ENCODE peak calls at places on chromosomes 6 and 20, in eight cellular contexts. Q is stomach, M is tibial nerve, I is spleen, C is testis, O is NB4, W is uterus, J is heart left ventricle. U is an unnamed sample.

GRCh38 chr20:48619126-48620101 is 208.4 kb downstream of the PREX1 start:
- DNase-seq in Q (no peak), M (no peak), I (peak), C (peak), O (no peak), W (peak), J (no peak), U (no peak)

GRCh38 chr20:48606117-48606840 is 221.5 kb downstream of the PREX1 start:
- DNase-seq in Q (no peak), M (no peak), I (no peak), C (no peak), O (no peak), W (no peak), J (no peak), U (no peak)

GRCh38 chr6:111096246-111096645 is 8.9 kb downstream of the SLC16A10 start:
- DNase-seq in Q (peak), M (no peak), I (no peak), C (no peak), O (no peak), W (no peak), J (no peak), U (no peak)

GRCh38 chr6:155328539-155329459 is 14.5 kb upstream of the TFB1M start:
- DNase-seq in Q (peak), M (no peak), I (no peak), C (no peak), O (no peak), W (no peak), J (no peak), U (no peak)

GRCh38 chr20:57211949-57212889 is 54.2 kb downstream of the BMP7 start:
- DNase-seq in Q (peak), M (peak), I (no peak), C (peak), O (no peak), W (peak), J (peak), U (peak)

GRCh38 chr6:98947411-98948292 is at the start of gene FBXL4:
- DNase-seq in Q (peak), M (peak), I (peak), C (peak), O (peak), W (peak), J (peak), U (peak)

GRCh38 chr20:23149623-23150279 is 63.6 kb upstream of the CD93 start:
- DNase-seq in Q (peak), M (no peak), I (no peak), C (no peak), O (no peak), W (no peak), J (peak), U (peak)

GRCh38 chr6:16712250-16712930 is 48.9 kb downstream of the ATXN1 start:
- DNase-seq in Q (no peak), M (no peak), I (no peak), C (no peak), O (peak), W (no peak), J (no peak), U (no peak)

GRCh38 chr6:40336986-40337780 is 250.0 kb downstream of the LRFN2 start:
- DNase-seq in Q (no peak), M (no peak), I (no peak), C (no peak), O (no peak), W (no peak), J (no peak), U (no peak)

GRCh38 chr20:4949833-4950178 is 51.5 kb downstream of the SLC23A2 start:
- DNase-seq in Q (no peak), M (peak), I (no peak), C (peak), O (peak), W (peak), J (no peak), U (peak)

GRCh38 chr6:9711313-9711712 is 703.6 kb downstream of the TFAP2A start:
- DNase-seq in Q (no peak), M (no peak), I (no peak), C (no peak), O (peak), W (no peak), J (no peak), U (no peak)

GRCh38 chr6:30670760-30671527 is 1.9 kb downstream of the DHX16 start:
- DNase-seq in Q (no peak), M (no peak), I (no peak), C (no peak), O (peak), W (no peak), J (no peak), U (no peak)

GRCh38 chr20:6241591-6241990 is 118.8 kb upstream of the FERMT1 start:
- DNase-seq in Q (no peak), M (no peak), I (no peak), C (no peak), O (no peak), W (no peak), J (no peak), U (no peak)

GRCh38 chr20:57609086-57609841 is 11.0 kb downstream of the ZBP1 start:
- DNase-seq in Q (no peak), M (no peak), I (peak), C (no peak), O (no peak), W (no peak), J (no peak), U (no peak)

GRCh38 chr20:59569305-59569704 is 35.0 kb upstream of the PHACTR3 start:
- DNase-seq in Q (no peak), M (no peak), I (no peak), C (no peak), O (no peak), W (no peak), J (no peak), U (no peak)

GRCh38 chr6:25717856-25718740 is 36.4 kb upstream of the SLC17A4 start:
- DNase-seq in Q (no peak), M (peak), I (no peak), C (peak), O (peak), W (no peak), J (no peak), U (no peak)

GRCh38 chr20:32333181-32333987 is 24.7 kb upstream of the ASXL1 start:
- DNase-seq in Q (no peak), M (no peak), I (no peak), C (no peak), O (no peak), W (no peak), J (no peak), U (no peak)

GRCh38 chr6:7818480-7819165 is 92.0 kb downstream of the TXNDC5 start:
- DNase-seq in Q (no peak), M (no peak), I (no peak), C (no peak), O (no peak), W (peak), J (peak), U (no peak)

GRCh38 chr6:169784941-169785340 is 33.5 kb downstream of the ERMARD start:
- DNase-seq in Q (no peak), M (no peak), I (no peak), C (no peak), O (no peak), W (no peak), J (no peak), U (no peak)

GRCh38 chr20:41316602-41317535 is 662 bp downstream of the ZHX3 start:
- DNase-seq in Q (peak), M (peak), I (peak), C (peak), O (peak), W (peak), J (peak), U (peak)

GRCh38 chr6:112033824-112034223 is 20.1 kb upstream of the CCN6 start:
- DNase-seq in Q (no peak), M (no peak), I (no peak), C (no peak), O (no peak), W (no peak), J (no peak), U (no peak)

GRCh38 chr6:624979-625378 is 31.9 kb downstream of the HUS1B start:
- DNase-seq in Q (no peak), M (no peak), I (no peak), C (no peak), O (peak), W (no peak), J (no peak), U (no peak)

GRCh38 chr6:155505560-155505959 is 49.9 kb upstream of the NOX3 start:
- DNase-seq in Q (no peak), M (no peak), I (no peak), C (no peak), O (no peak), W (no peak), J (no peak), U (no peak)

GRCh38 chr20:49508435-49509199 is 26.1 kb upstream of the KCNB1 start:
- DNase-seq in Q (no peak), M (peak), I (no peak), C (no peak), O (peak), W (no peak), J (no peak), U (no peak)

GRCh38 chr20:32611286-32611685 is 26.2 kb upstream of the NOL4L start:
- DNase-seq in Q (no peak), M (no peak), I (no peak), C (peak), O (peak), W (no peak), J (no peak), U (no peak)

GRCh38 chr20:59010995-59011873 is 4.2 kb upstream of the CTSZ start:
- DNase-seq in Q (peak), M (no peak), I (no peak), C (no peak), O (no peak), W (no peak), J (peak), U (peak)

GRCh38 chr20:3162080-3162611 is 2.5 kb upstream of the FASTKD5 start:
- DNase-seq in Q (peak), M (no peak), I (no peak), C (no peak), O (no peak), W (no peak), J (no peak), U (peak)

GRCh38 chr6:159169193-159169555 is at the start of gene FNDC1:
- DNase-seq in Q (no peak), M (no peak), I (no peak), C (peak), O (peak), W (no peak), J (no peak), U (no peak)

GRCh38 chr20:46890682-46891081 is 4.0 kb upstream of the EYA2 start:
- DNase-seq in Q (no peak), M (no peak), I (no peak), C (no peak), O (no peak), W (no peak), J (no peak), U (no peak)

GRCh38 chr6:36755435-36756348 is 58.1 kb downstream of the RAB44 start:
- DNase-seq in Q (peak), M (no peak), I (no peak), C (no peak), O (peak), W (no peak), J (no peak), U (no peak)

GRCh38 chr20:43727980-43728590 is 1.3 kb upstream of the GTSF1L start:
- DNase-seq in Q (no peak), M (no peak), I (no peak), C (no peak), O (no peak), W (no peak), J (no peak), U (no peak)

GRCh38 chr6:142300758-142301251 is 1.0 kb upstream of the ADGRG6 start:
- DNase-seq in Q (peak), M (peak), I (no peak), C (no peak), O (no peak), W (no peak), J (no peak), U (peak)

GRCh38 chr6:132471787-132472186 is 41.1 kb downstream of the STX7 start:
- DNase-seq in Q (no peak), M (no peak), I (no peak), C (no peak), O (no peak), W (no peak), J (no peak), U (no peak)

GRCh38 chr6:159298840-159299239 is 129.6 kb downstream of the FNDC1 start:
- DNase-seq in Q (no peak), M (no peak), I (no peak), C (no peak), O (no peak), W (no peak), J (no peak), U (no peak)

GRCh38 chr6:34095741-34096140 is 50.1 kb downstream of the GRM4 start:
- DNase-seq in Q (no peak), M (no peak), I (no peak), C (no peak), O (no peak), W (no peak), J (no peak), U (no peak)

GRCh38 chr6:37259191-37259590 is 1.2 kb upstream of the TMEM217 start:
- DNase-seq in Q (no peak), M (no peak), I (no peak), C (no peak), O (no peak), W (no peak), J (no peak), U (no peak)

GRCh38 chr20:62368629-62369507 is 1.8 kb upstream of the LAMA5 start:
- DNase-seq in Q (peak), M (no peak), I (no peak), C (no peak), O (no peak), W (peak), J (peak), U (no peak)

GRCh38 chr20:62370115-62370806 is 3.1 kb upstream of the LAMA5 start:
- DNase-seq in Q (peak), M (peak), I (no peak), C (no peak), O (peak), W (no peak), J (peak), U (no peak)

GRCh38 chr20:62368303-62368628 is 1.2 kb upstream of the LAMA5 start:
- DNase-seq in Q (no peak), M (no peak), I (no peak), C (no peak), O (no peak), W (no peak), J (no peak), U (no peak)

GRCh38 chr20:62370807-62371587 is 3.9 kb upstream of the LAMA5 start:
- DNase-seq in Q (peak), M (no peak), I (no peak), C (no peak), O (no peak), W (no peak), J (no peak), U (no peak)

GRCh38 chr20:62369508-62370114 is 2.5 kb upstream of the LAMA5 start:
- DNase-seq in Q (no peak), M (no peak), I (no peak), C (no peak), O (no peak), W (no peak), J (no peak), U (no peak)
- TF ChIP-seq POLR2A in Q (no peak), M (no peak), I (no peak), C (no peak), O (no peak), W (no peak), J (no peak), U (no peak)

GRCh38 chr20:45101333-45101850 is 465 bp upstream of the KCNS1 start:
- DNase-seq in Q (no peak), M (no peak), I (no peak), C (no peak), O (no peak), W (no peak), J (no peak), U (no peak)

GRCh38 chr20:45098096-45098773 is 2.7 kb downstream of the KCNS1 start:
- DNase-seq in Q (peak), M (no peak), I (no peak), C (peak), O (no peak), W (no peak), J (no peak), U (no peak)

GRCh38 chr20:45097485-45098095 is 3.3 kb downstream of the KCNS1 start:
- DNase-seq in Q (no peak), M (no peak), I (peak), C (peak), O (peak), W (no peak), J (no peak), U (no peak)

GRCh38 chr20:45103072-45103471 is 2.1 kb upstream of the KCNS1 start:
- DNase-seq in Q (no peak), M (no peak), I (no peak), C (no peak), O (no peak), W (no peak), J (no peak), U (no peak)

DNA sequence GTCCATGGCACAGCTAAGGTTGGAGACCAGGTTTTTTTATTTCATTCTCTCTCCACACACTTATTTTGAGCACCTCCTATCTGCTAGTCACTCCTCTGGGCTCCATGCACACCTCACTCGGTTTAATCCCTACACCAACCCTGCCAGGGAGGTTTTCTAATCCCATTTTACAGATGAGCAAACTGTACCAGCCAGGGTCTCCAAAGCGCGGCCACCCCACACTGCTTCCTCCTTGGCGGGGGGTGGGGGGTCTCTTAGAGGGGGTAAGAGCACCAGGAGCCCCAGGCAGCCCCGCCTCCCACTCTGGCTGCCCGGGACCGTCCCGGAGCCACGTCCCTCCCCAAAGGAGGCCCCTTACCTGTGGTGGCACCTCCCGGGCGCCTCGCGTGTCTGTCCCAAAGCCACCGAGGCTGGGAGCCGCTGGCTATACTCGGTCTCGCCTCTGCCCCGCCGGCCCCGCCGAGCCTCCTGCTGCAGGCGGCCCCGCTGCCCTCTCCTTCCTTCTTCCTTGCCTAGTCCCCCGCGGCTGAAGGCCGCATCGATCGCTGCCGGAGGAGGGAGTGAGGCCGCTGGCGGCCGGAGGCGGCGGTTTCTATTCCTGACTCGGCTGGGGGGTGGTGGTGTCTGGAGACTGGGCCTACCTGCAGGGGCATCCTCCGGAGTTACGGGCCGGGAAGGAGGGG is at the start of gene KCNS1:
- DNase-seq in Q (no peak), M (no peak), I (no peak), C (no peak), O (peak), W (no peak), J (no peak), U (no peak)
- TF ChIP-seq CTCF in Q (no peak), M (no peak), I (no peak), C (no peak), O (no peak), W (no peak), J (no peak), U (no peak)

GRCh38 chr6:35719830-35720733 is 16.8 kb upstream of the ARMC12 start:
- DNase-seq in Q (no peak), M (no peak), I (peak), C (peak), O (peak), W (peak), J (peak), U (peak)
- H3K4me3 ChIP-seq in Q (no peak), M (peak), I (peak), C (no peak), O (peak), W (no peak), J (no peak), U (no peak)

DNA sequence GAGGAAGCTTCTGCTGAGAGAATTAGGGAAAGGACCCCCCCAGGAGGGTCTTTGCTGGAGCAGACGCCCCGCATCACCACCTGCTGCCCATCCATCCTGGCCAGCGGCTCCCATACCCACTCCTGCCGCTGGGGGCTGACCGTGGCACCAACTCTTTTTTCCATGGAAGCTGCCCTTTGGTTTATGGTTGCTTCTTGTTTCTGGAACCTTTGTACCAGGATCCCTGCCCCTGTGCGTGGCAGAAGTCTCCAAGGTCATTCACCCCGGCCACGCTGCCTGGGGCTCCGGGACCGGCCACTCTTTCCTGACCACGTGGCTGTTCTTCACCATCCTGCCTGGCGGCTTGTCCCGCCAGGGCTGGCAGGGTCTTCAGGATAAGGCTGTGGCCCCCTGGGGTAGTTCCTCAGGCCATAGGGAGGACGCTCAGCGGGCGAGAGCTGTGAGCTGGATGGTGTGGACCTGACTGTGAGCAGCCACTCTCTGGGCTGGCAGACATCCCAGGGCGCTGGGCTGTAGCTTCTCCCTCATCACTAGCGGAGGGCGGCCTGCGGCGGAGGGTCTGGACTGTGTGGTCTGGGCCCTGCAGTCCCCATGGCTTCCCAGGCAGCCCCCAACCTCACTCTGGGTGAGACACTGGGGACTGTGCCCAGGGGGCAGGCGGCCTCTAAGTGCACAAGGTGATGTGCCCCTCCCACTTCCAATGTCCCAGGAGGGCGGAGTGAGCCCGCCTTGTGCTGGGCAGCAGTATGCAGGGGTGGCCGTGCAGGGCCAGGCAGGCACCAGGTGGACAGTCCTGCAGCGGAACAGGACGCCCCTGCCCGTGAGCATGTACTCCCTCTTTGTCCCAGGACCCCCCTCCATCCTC is 22.8 kb upstream of the RBBP8NL start:
- DNase-seq in Q (no peak), M (no peak), I (no peak), C (peak), O (no peak), W (no peak), J (no peak), U (no peak)
- TF ChIP-seq POLR2A in Q (no peak), M (no peak), I (no peak), C (no peak), O (no peak), W (no peak), J (no peak), U (no peak)

DNA sequence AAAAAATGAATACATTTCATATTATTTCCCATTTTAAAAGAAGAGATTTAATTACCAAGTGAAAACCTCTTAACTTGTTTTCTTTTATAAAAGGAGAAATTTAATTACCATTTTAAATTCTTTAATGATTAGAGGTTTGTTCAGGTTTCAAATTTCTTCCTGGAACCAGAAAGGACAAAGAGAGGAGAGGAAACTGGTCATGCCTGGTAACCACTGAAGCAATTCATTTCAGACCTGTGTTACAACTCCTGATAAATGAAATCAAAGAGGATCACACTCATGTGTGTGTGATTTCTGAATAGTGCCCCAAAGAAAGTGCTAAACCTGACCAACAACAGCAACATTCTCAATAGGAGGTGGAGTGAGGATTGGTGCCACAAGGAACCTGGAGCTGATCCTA is 12.6 kb upstream of the SLPI start:
- DNase-seq in Q (no peak), M (no peak), I (no peak), C (no peak), O (no peak), W (no peak), J (no peak), U (no peak)
- TF ChIP-seq CTCF in Q (no peak), M (no peak), I (no peak), C (no peak), O (no peak), W (no peak), J (no peak), U (no peak)

GRCh38 chr6:168440520-168441433 is at the start of gene SMOC2:
- DNase-seq in Q (no peak), M (peak), I (no peak), C (peak), O (no peak), W (peak), J (peak), U (no peak)
- H3K4me3 ChIP-seq in Q (peak), M (peak), I (peak), C (peak), O (no peak), W (peak), J (peak), U (peak)

GRCh38 chr20:50519036-50519780 is 9.0 kb downstream of the PTPN1 start:
- DNase-seq in Q (no peak), M (no peak), I (no peak), C (no peak), O (no peak), W (no peak), J (no peak), U (no peak)
- TF ChIP-seq POLR2A in Q (no peak), M (no peak), I (peak), C (no peak), O (no peak), W (no peak), J (no peak), U (no peak)

U was measured in lower leg skin.